ENCODE peak calls at places on chromosomes 6 and 20, in four cellular contexts. G is astrocyte of the spinal cord, D is HFF-Myc, C is pancreas. X is an unnamed sample.

GRCh38 chr6:82040405-82041221 is 206.9 kb downstream of the IBTK start:
- DNase-seq in G (peak), D (peak), C (no peak), X (no peak)

GRCh38 chr6:53766930-53767329 is 27.9 kb upstream of the LRRC1 start:
- DNase-seq in G (no peak), D (no peak), C (no peak), X (no peak)

GRCh38 chr20:7392551-7392950 is 547.7 kb downstream of the HAO1 start:
- DNase-seq in G (peak), D (no peak), C (no peak), X (peak)

GRCh38 chr20:3705491-3705969 is 6.9 kb downstream of the SIGLEC1 start:
- DNase-seq in G (no peak), D (no peak), C (no peak), X (no peak)

GRCh38 chr6:83908813-83909212 is 49.3 kb downstream of the CYB5R4 start:
- DNase-seq in G (peak), D (no peak), C (no peak), X (peak)

GRCh38 chr6:136524936-136525413 is 25.2 kb downstream of the MAP7 start:
- DNase-seq in G (no peak), D (no peak), C (no peak), X (no peak)

GRCh38 chr20:56380375-56380774 is 11.6 kb downstream of the AURKA start:
- DNase-seq in G (peak), D (no peak), C (no peak), X (no peak)

GRCh38 chr20:32706486-32706885 is 32.7 kb upstream of the C20orf203 start:
- DNase-seq in G (no peak), D (no peak), C (no peak), X (no peak)

GRCh38 chr6:67231092-67231491 is 1404.0 kb upstream of the ADGRB3 start:
- DNase-seq in G (no peak), D (no peak), C (no peak), X (no peak)

GRCh38 chr6:74654296-74654695 is 551.6 kb downstream of the COL12A1 start:
- DNase-seq in G (no peak), D (no peak), C (no peak), X (no peak)

GRCh38 chr6:152380351-152380767 is 256.8 kb downstream of the SYNE1 start:
- DNase-seq in G (peak), D (peak), C (no peak), X (peak)

GRCh38 chr6:4928426-4928825 is 75.4 kb downstream of the RPP40 start:
- DNase-seq in G (peak), D (peak), C (no peak), X (no peak)

GRCh38 chr6:115551510-115551909 is 509.2 kb downstream of the FRK start:
- DNase-seq in G (no peak), D (no peak), C (no peak), X (no peak)

GRCh38 chr20:12966468-12967085 is 42.2 kb upstream of the SPTLC3 start:
- DNase-seq in G (peak), D (peak), C (no peak), X (no peak)

GRCh38 chr20:50251992-50252491 is 61.4 kb downstream of the CEBPB start:
- DNase-seq in G (peak), D (no peak), C (no peak), X (no peak)

GRCh38 chr6:159152014-159152413 is 17.2 kb upstream of the FNDC1 start:
- DNase-seq in G (no peak), D (no peak), C (no peak), X (no peak)

GRCh38 chr20:40687384-40688128 is 1.5 kb downstream of the MAFB start:
- DNase-seq in G (no peak), D (no peak), C (peak), X (no peak)
- H3K4me3 ChIP-seq in G (peak), D (peak), C (peak), X (no peak)

GRCh38 chr6:34459899-34460593 is 5.8 kb upstream of the PACSIN1 start:
- DNase-seq in G (peak), D (no peak), C (no peak), X (no peak)
- TF ChIP-seq CTCF in G (peak), D (peak), C (peak), X (peak)

GRCh38 chr6:124964764-124965105 is 2.5 kb downstream of the RNF217 start:
- DNase-seq in G (no peak), D (no peak), C (no peak), X (no peak)
- H3K4me3 ChIP-seq in G (peak), D (peak), C (no peak), X (peak)

DNA sequence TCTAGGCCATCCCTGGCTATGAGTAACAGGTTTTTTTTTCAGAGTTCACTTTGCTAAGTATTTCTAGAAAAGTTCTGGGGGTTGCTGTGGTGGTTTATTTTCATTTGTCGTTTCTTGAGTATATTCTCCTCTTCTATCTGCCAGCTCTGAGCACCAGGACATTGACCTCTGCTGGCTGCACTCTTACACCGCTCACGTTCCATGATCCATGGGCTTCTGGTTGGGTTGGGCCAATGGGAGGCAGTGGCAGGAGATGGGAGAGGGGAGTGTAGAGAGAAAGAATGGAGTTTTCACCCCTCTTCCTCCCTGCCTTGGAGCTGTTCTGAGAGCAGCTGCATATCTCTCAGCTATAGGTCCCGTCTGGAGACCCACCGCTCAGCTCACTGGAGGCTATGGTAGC is 161.0 kb upstream of the ATXN1 start:
- DNase-seq in G (no peak), D (no peak), C (no peak), X (no peak)
- TF ChIP-seq CTCF in G (no peak), D (no peak), C (no peak), X (no peak)